ENCODE peak calls at places on chromosomes 2 and 18, in nine cellular contexts. One of them, this sample, is unnamed.

GRCh38 chr2:20673686-20674308 is 6.9 kb downstream of the GDF7 start:
- DNase-seq in heart left ventricle: no peak
- DNase-seq in adrenal gland: no peak
- DNase-seq in HCT116: no peak
- DNase-seq in A549: no peak
- DNase-seq in IMR-90: no peak
- DNase-seq in HepG2: no peak
- DNase-seq in tibial nerve: no peak
- DNase-seq in breast epithelium: no peak
- DNase-seq in this sample: no peak

GRCh38 chr2:44079686-44080085 is 83.9 kb upstream of the LRPPRC start:
- DNase-seq in heart left ventricle: no peak
- DNase-seq in adrenal gland: no peak
- DNase-seq in HCT116: no peak
- DNase-seq in A549: no peak
- DNase-seq in IMR-90: no peak
- DNase-seq in HepG2: peak
- DNase-seq in tibial nerve: no peak
- DNase-seq in breast epithelium: no peak
- DNase-seq in this sample: no peak

GRCh38 chr18:60413944-60414547 is 41.5 kb upstream of the MC4R start:
- DNase-seq in heart left ventricle: no peak
- DNase-seq in adrenal gland: no peak
- DNase-seq in HCT116: peak
- DNase-seq in A549: peak
- DNase-seq in IMR-90: peak
- DNase-seq in HepG2: peak
- DNase-seq in tibial nerve: no peak
- DNase-seq in breast epithelium: no peak
- DNase-seq in this sample: peak

GRCh38 chr2:102839668-102840388 is 78.0 kb downstream of the TMEM182 start:
- DNase-seq in heart left ventricle: no peak
- DNase-seq in adrenal gland: peak
- DNase-seq in HCT116: peak
- DNase-seq in A549: peak
- DNase-seq in IMR-90: peak
- DNase-seq in HepG2: peak
- DNase-seq in tibial nerve: peak
- DNase-seq in breast epithelium: no peak
- DNase-seq in this sample: peak

GRCh38 chr18:45456076-45457066 is 158.9 kb upstream of the SLC14A2 start:
- DNase-seq in heart left ventricle: no peak
- DNase-seq in adrenal gland: no peak
- DNase-seq in HCT116: no peak
- DNase-seq in A549: no peak
- DNase-seq in IMR-90: no peak
- DNase-seq in HepG2: no peak
- DNase-seq in tibial nerve: peak
- DNase-seq in breast epithelium: no peak
- DNase-seq in this sample: no peak

GRCh38 chr2:25076749-25077148 is 34.9 kb downstream of the EFR3B start:
- DNase-seq in heart left ventricle: no peak
- DNase-seq in adrenal gland: no peak
- DNase-seq in HCT116: no peak
- DNase-seq in A549: no peak
- DNase-seq in IMR-90: no peak
- DNase-seq in HepG2: no peak
- DNase-seq in tibial nerve: no peak
- DNase-seq in breast epithelium: no peak
- DNase-seq in this sample: no peak

GRCh38 chr2:173524257-173524951 is 169.7 kb downstream of the CDCA7 start:
- DNase-seq in heart left ventricle: peak
- DNase-seq in adrenal gland: peak
- DNase-seq in HCT116: no peak
- DNase-seq in A549: no peak
- DNase-seq in IMR-90: no peak
- DNase-seq in HepG2: no peak
- DNase-seq in tibial nerve: no peak
- DNase-seq in breast epithelium: no peak
- DNase-seq in this sample: no peak

GRCh38 chr18:60372598-60372997 is at the start of gene MC4R:
- DNase-seq in heart left ventricle: no peak
- DNase-seq in adrenal gland: no peak
- DNase-seq in HCT116: peak
- DNase-seq in A549: peak
- DNase-seq in IMR-90: peak
- DNase-seq in HepG2: no peak
- DNase-seq in tibial nerve: no peak
- DNase-seq in breast epithelium: no peak
- DNase-seq in this sample: no peak

GRCh38 chr2:168346725-168347477 is 99.5 kb upstream of the STK39 start:
- DNase-seq in heart left ventricle: peak
- DNase-seq in adrenal gland: peak
- DNase-seq in HCT116: peak
- DNase-seq in A549: peak
- DNase-seq in IMR-90: peak
- DNase-seq in HepG2: peak
- DNase-seq in tibial nerve: peak
- DNase-seq in breast epithelium: peak
- DNase-seq in this sample: peak

GRCh38 chr2:23350792-23351355 is 34.1 kb upstream of the KLHL29 start:
- DNase-seq in heart left ventricle: no peak
- DNase-seq in adrenal gland: no peak
- DNase-seq in HCT116: no peak
- DNase-seq in A549: no peak
- DNase-seq in IMR-90: no peak
- DNase-seq in HepG2: no peak
- DNase-seq in tibial nerve: no peak
- DNase-seq in breast epithelium: no peak
- DNase-seq in this sample: no peak

GRCh38 chr2:71678874-71679273 is 225.5 kb downstream of the DYSF start:
- DNase-seq in heart left ventricle: no peak
- DNase-seq in adrenal gland: no peak
- DNase-seq in HCT116: no peak
- DNase-seq in A549: no peak
- DNase-seq in IMR-90: no peak
- DNase-seq in HepG2: no peak
- DNase-seq in tibial nerve: no peak
- DNase-seq in breast epithelium: no peak
- DNase-seq in this sample: no peak

GRCh38 chr2:27356056-27356381 is 545 bp downstream of the GTF3C2 start:
- DNase-seq in heart left ventricle: peak
- DNase-seq in adrenal gland: peak
- DNase-seq in HCT116: no peak
- DNase-seq in A549: peak
- DNase-seq in IMR-90: peak
- DNase-seq in HepG2: peak
- DNase-seq in tibial nerve: no peak
- DNase-seq in breast epithelium: peak
- DNase-seq in this sample: peak

GRCh38 chr2:64858541-64859031 is 130.6 kb upstream of the SLC1A4 start:
- DNase-seq in heart left ventricle: no peak
- DNase-seq in adrenal gland: no peak
- DNase-seq in HCT116: no peak
- DNase-seq in A549: no peak
- DNase-seq in IMR-90: no peak
- DNase-seq in HepG2: no peak
- DNase-seq in tibial nerve: no peak
- DNase-seq in breast epithelium: no peak
- DNase-seq in this sample: no peak

GRCh38 chr2:200376422-200377142 is 70.1 kb downstream of the SPATS2L start:
- DNase-seq in heart left ventricle: no peak
- DNase-seq in adrenal gland: peak
- DNase-seq in HCT116: peak
- DNase-seq in A549: no peak
- DNase-seq in IMR-90: no peak
- DNase-seq in HepG2: peak
- DNase-seq in tibial nerve: no peak
- DNase-seq in breast epithelium: no peak
- DNase-seq in this sample: no peak

GRCh38 chr2:228917195-228917594 is 353.9 kb downstream of the PID1 start:
- DNase-seq in heart left ventricle: no peak
- DNase-seq in adrenal gland: no peak
- DNase-seq in HCT116: no peak
- DNase-seq in A549: no peak
- DNase-seq in IMR-90: peak
- DNase-seq in HepG2: no peak
- DNase-seq in tibial nerve: no peak
- DNase-seq in breast epithelium: no peak
- DNase-seq in this sample: no peak

GRCh38 chr2:15991231-15991630 is 50.9 kb downstream of the MYCN start:
- DNase-seq in heart left ventricle: no peak
- DNase-seq in adrenal gland: no peak
- DNase-seq in HCT116: no peak
- DNase-seq in A549: no peak
- DNase-seq in IMR-90: no peak
- DNase-seq in HepG2: no peak
- DNase-seq in tibial nerve: no peak
- DNase-seq in breast epithelium: no peak
- DNase-seq in this sample: no peak

GRCh38 chr2:85681354-85681728 is 12.8 kb upstream of the GNLY start:
- DNase-seq in heart left ventricle: peak
- DNase-seq in adrenal gland: no peak
- DNase-seq in HCT116: no peak
- DNase-seq in A549: no peak
- DNase-seq in IMR-90: no peak
- DNase-seq in HepG2: no peak
- DNase-seq in tibial nerve: no peak
- DNase-seq in breast epithelium: no peak
- DNase-seq in this sample: no peak

GRCh38 chr18:74489631-74490030 is 6.5 kb upstream of the CNDP2 start:
- DNase-seq in heart left ventricle: no peak
- DNase-seq in adrenal gland: no peak
- DNase-seq in HCT116: no peak
- DNase-seq in A549: no peak
- DNase-seq in IMR-90: peak
- DNase-seq in HepG2: no peak
- DNase-seq in tibial nerve: no peak
- DNase-seq in breast epithelium: no peak
- DNase-seq in this sample: no peak

GRCh38 chr18:47331051-47331450 is 79.6 kb upstream of the SKOR2 start:
- DNase-seq in heart left ventricle: no peak
- DNase-seq in adrenal gland: no peak
- DNase-seq in HCT116: no peak
- DNase-seq in A549: no peak
- DNase-seq in IMR-90: no peak
- DNase-seq in HepG2: no peak
- DNase-seq in tibial nerve: no peak
- DNase-seq in breast epithelium: no peak
- DNase-seq in this sample: no peak

GRCh38 chr18:24402209-24402785 is 4.7 kb upstream of the OSBPL1A start:
- DNase-seq in heart left ventricle: no peak
- DNase-seq in adrenal gland: no peak
- DNase-seq in HCT116: no peak
- DNase-seq in A549: no peak
- DNase-seq in IMR-90: no peak
- DNase-seq in HepG2: no peak
- DNase-seq in tibial nerve: no peak
- DNase-seq in breast epithelium: no peak
- DNase-seq in this sample: peak

GRCh38 chr2:15457868-15458267 is 103.3 kb downstream of the NBAS start:
- DNase-seq in heart left ventricle: no peak
- DNase-seq in adrenal gland: no peak
- DNase-seq in HCT116: no peak
- DNase-seq in A549: no peak
- DNase-seq in IMR-90: no peak
- DNase-seq in HepG2: no peak
- DNase-seq in tibial nerve: no peak
- DNase-seq in breast epithelium: no peak
- DNase-seq in this sample: no peak

GRCh38 chr2:181900007-181900651 is 8.6 kb downstream of the ITPRID2 start:
- DNase-seq in heart left ventricle: no peak
- DNase-seq in adrenal gland: no peak
- DNase-seq in HCT116: no peak
- DNase-seq in A549: no peak
- DNase-seq in IMR-90: no peak
- DNase-seq in HepG2: peak
- DNase-seq in tibial nerve: no peak
- DNase-seq in breast epithelium: no peak
- DNase-seq in this sample: no peak
- TF ChIP-seq POLR2A in heart left ventricle: no peak
- TF ChIP-seq POLR2A in adrenal gland: no peak
- TF ChIP-seq POLR2A in HCT116: no peak
- TF ChIP-seq POLR2A in A549: no peak
- TF ChIP-seq POLR2A in IMR-90: no peak
- TF ChIP-seq POLR2A in HepG2: no peak
- TF ChIP-seq POLR2A in tibial nerve: no peak
- TF ChIP-seq POLR2A in breast epithelium: no peak
- TF ChIP-seq POLR2A in this sample: no peak

GRCh38 chr18:78999939-79000338 is 20.3 kb downstream of the SALL3 start:
- DNase-seq in heart left ventricle: no peak
- DNase-seq in adrenal gland: no peak
- DNase-seq in HCT116: peak
- DNase-seq in A549: no peak
- DNase-seq in IMR-90: no peak
- DNase-seq in HepG2: no peak
- DNase-seq in tibial nerve: no peak
- DNase-seq in breast epithelium: peak
- DNase-seq in this sample: no peak
- TF ChIP-seq POLR2A in heart left ventricle: no peak
- TF ChIP-seq POLR2A in adrenal gland: no peak
- TF ChIP-seq POLR2A in HCT116: no peak
- TF ChIP-seq POLR2A in A549: no peak
- TF ChIP-seq POLR2A in IMR-90: no peak
- TF ChIP-seq POLR2A in HepG2: no peak
- TF ChIP-seq POLR2A in tibial nerve: no peak
- TF ChIP-seq POLR2A in breast epithelium: no peak
- TF ChIP-seq POLR2A in this sample: no peak

GRCh38 chr2:10302479-10303173 is at the start of gene HPCAL1:
- DNase-seq in heart left ventricle: peak
- DNase-seq in adrenal gland: peak
- DNase-seq in HCT116: peak
- DNase-seq in A549: peak
- DNase-seq in IMR-90: peak
- DNase-seq in HepG2: peak
- DNase-seq in tibial nerve: peak
- DNase-seq in breast epithelium: peak
- DNase-seq in this sample: peak
- TF ChIP-seq POLR2A in heart left ventricle: peak
- TF ChIP-seq POLR2A in adrenal gland: peak
- TF ChIP-seq POLR2A in HCT116: peak
- TF ChIP-seq POLR2A in A549: peak
- TF ChIP-seq POLR2A in IMR-90: peak
- TF ChIP-seq POLR2A in HepG2: peak
- TF ChIP-seq POLR2A in tibial nerve: peak
- TF ChIP-seq POLR2A in breast epithelium: no peak
- TF ChIP-seq POLR2A in this sample: peak

DNA sequence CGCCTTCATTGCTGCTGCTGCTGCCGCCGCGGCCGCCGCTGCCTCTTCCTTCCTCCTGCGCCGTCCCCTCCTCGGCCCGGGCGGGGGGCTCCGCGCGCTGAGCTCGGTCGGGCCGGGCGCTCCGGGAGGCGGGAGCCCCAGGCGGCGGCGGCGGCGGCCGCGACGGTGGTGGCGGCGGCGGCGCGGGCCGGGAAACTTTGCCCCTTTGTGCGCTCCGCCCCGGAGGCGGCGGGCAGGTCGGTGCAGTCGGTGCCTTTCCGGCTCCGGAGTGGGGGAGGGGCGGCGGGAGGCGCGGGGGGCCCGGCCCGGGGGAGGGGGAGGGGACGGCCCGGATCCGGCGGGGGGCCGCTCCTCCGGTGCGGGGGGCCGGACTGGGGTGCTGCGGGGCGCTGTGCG is 210 bp downstream of the TET3 start:
- DNase-seq in heart left ventricle: peak
- DNase-seq in adrenal gland: peak
- DNase-seq in HCT116: no peak
- DNase-seq in A549: peak
- DNase-seq in IMR-90: no peak
- DNase-seq in HepG2: peak
- DNase-seq in tibial nerve: no peak
- DNase-seq in breast epithelium: no peak
- DNase-seq in this sample: peak
- TF ChIP-seq POLR2A in heart left ventricle: no peak
- TF ChIP-seq POLR2A in adrenal gland: peak
- TF ChIP-seq POLR2A in HCT116: no peak
- TF ChIP-seq POLR2A in A549: peak
- TF ChIP-seq POLR2A in IMR-90: no peak
- TF ChIP-seq POLR2A in HepG2: no peak
- TF ChIP-seq POLR2A in tibial nerve: no peak
- TF ChIP-seq POLR2A in breast epithelium: no peak
- TF ChIP-seq POLR2A in this sample: no peak